ENCODE peak calls at places on chromosomes 5 and 9, in ten cellular contexts. L, Z, D, P, C, O, I, E, V and U are unnamed samples.
A peak's percentile ranks its signal among the peaks of the same experiment; 100 is the strongest.

GRCh38 chr5:132012385-132013005 is 1.0 kb upstream of the ACSL6 start:
- DNase-seq in O (peak; percentile 38), L (no peak), E (peak; percentile 64), V (no peak), Z (peak; percentile 26), P (peak; percentile 73), I (no peak), C (no peak), D (peak; percentile 82), U (peak; percentile 79)

GRCh38 chr9:93320591-93321219 is 130.8 kb upstream of the FAM120A start:
- DNase-seq in L (no peak), O (no peak), Z (no peak), C (no peak), V (no peak), D (no peak), P (peak; percentile 53), E (no peak), I (no peak), U (no peak)

GRCh38 chr9:38228331-38229122 is 159.5 kb upstream of the SHB start:
- DNase-seq in P (no peak), Z (no peak), O (no peak), C (no peak), V (peak; percentile 27), L (no peak), E (no peak), D (no peak), I (no peak), U (no peak)

GRCh38 chr5:163460562-163461176 is at the start of gene HMMR:
- DNase-seq in V (peak; percentile 54), I (peak; percentile 53), C (no peak), P (no peak), D (no peak), O (no peak), E (no peak), L (no peak), Z (no peak), U (peak; percentile 35)

GRCh38 chr9:124282442-124283231 is 24.9 kb downstream of the NEK6 start:
- DNase-seq in E (peak; percentile 83), P (peak; percentile 84), D (peak; percentile 92), Z (no peak), O (no peak), C (peak; percentile 80), V (no peak), I (no peak), L (no peak), U (peak; percentile 97)

GRCh38 chr5:96816430-96816939 is 8.7 kb upstream of the ERAP1 start:
- DNase-seq in P (no peak), V (peak; percentile 91), D (no peak), L (peak; percentile 56), C (no peak), O (no peak), E (no peak), Z (no peak), I (no peak), U (no peak)

GRCh38 chr9:81771606-81772005 is 82.3 kb upstream of the TLE1 start:
- DNase-seq in V (no peak), L (no peak), O (peak; percentile 14), I (no peak), P (no peak), E (no peak), D (no peak), C (no peak), Z (peak; percentile 26), U (peak; percentile 46)

GRCh38 chr5:96079075-96079474 is 117.4 kb upstream of the ELL2 start:
- DNase-seq in E (no peak), V (no peak), L (no peak), P (no peak), O (peak; percentile 84), C (no peak), D (no peak), Z (peak; percentile 89), I (peak; percentile 76), U (peak; percentile 80)

GRCh38 chr5:133939668-133940067 is 28.8 kb downstream of the C5orf15 start:
- DNase-seq in L (no peak), E (no peak), I (no peak), C (no peak), D (no peak), O (no peak), Z (no peak), V (peak; percentile 37), P (no peak), U (no peak)

GRCh38 chr9:34457266-34458012 is 931 bp downstream of the FAM219A start:
- DNase-seq in P (peak; percentile 77), C (peak; percentile 76), L (peak; percentile 22), O (peak; percentile 70), V (peak; percentile 13), I (peak; percentile 62), D (peak; percentile 93), Z (peak; percentile 33), E (peak; percentile 86), U (peak; percentile 71)

GRCh38 chr5:161230222-161230621 is 316.3 kb downstream of the GABRB2 start:
- DNase-seq in V (no peak), C (no peak), D (no peak), Z (no peak), L (no peak), E (no peak), I (no peak), P (no peak), O (no peak), U (no peak)

GRCh38 chr9:121651295-121652036 is at the start of gene DAB2IP:
- DNase-seq in V (no peak), E (peak; percentile 65), Z (no peak), D (peak; percentile 89), I (no peak), O (no peak), C (peak; percentile 82), P (peak; percentile 78), L (no peak), U (peak; percentile 50)

GRCh38 chr5:56496581-56497063 is 263.5 kb upstream of the ANKRD55 start:
- DNase-seq in D (no peak), V (no peak), I (no peak), P (no peak), O (no peak), C (no peak), L (no peak), Z (no peak), E (no peak), U (no peak)

GRCh38 chr9:104900871-104901270 is 27.1 kb downstream of the ABCA1 start:
- DNase-seq in O (no peak), P (no peak), I (no peak), D (no peak), L (no peak), Z (no peak), V (no peak), C (no peak), E (no peak), U (peak; percentile 26)

GRCh38 chr5:373710-374602 is 52.4 kb downstream of the AHRR start:
- DNase-seq in C (no peak), O (peak; percentile 87), L (peak; percentile 58), E (peak; percentile 61), D (no peak), V (no peak), I (no peak), P (peak; percentile 75), Z (peak; percentile 48), U (peak; percentile 57)
- H3K4me3 ChIP-seq in C (peak overlapping the region; percentile 19), O (no peak overlapping the region), L (peak overlapping the region; percentile 19), E (peak overlapping the region; percentile 4), D (peak overlapping the region; percentile 41), V (no peak overlapping the region), I (peak overlapping the region; percentile 79), P (peak overlapping the region; percentile 56), Z (peak overlapping the region; percentile 35), U (peak overlapping the region; percentile 31)

DNA sequence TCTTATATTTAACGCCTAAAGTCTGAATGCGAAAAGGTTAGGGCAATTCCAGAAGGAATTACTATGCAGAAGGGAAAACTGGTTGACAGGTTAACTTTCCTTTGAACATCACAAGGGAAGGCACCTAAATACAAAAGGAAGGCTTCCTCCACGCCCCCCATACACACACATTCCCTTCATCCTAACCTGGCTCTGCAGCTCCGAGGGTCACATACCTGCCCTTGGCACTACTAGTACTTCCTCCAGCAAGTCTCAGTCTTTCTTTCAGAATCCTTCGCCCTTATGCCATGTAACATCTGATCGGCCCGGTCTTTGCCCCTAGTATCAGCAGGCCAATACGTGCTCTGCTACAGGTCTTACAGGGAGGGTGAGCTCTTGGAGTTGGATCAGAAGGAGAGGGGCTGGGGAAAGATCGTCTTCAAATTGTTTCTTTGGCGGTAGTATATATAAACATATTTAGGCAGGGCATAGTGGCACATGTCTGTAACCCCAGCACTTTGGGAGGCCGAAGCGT is 1.6 kb upstream of the MARCHF6 start:
- DNase-seq in I (no peak), P (no peak), D (no peak), L (no peak), C (no peak), O (no peak), Z (no peak), V (no peak), E (no peak), U (no peak)
- H3K4me3 ChIP-seq in I (no peak overlapping the region), P (no peak overlapping the region), D (no peak overlapping the region), L (no peak overlapping the region), C (no peak overlapping the region), O (no peak overlapping the region), Z (no peak overlapping the region), V (peak overlapping the region; percentile 88), E (no peak overlapping the region), U (no peak overlapping the region)

DNA sequence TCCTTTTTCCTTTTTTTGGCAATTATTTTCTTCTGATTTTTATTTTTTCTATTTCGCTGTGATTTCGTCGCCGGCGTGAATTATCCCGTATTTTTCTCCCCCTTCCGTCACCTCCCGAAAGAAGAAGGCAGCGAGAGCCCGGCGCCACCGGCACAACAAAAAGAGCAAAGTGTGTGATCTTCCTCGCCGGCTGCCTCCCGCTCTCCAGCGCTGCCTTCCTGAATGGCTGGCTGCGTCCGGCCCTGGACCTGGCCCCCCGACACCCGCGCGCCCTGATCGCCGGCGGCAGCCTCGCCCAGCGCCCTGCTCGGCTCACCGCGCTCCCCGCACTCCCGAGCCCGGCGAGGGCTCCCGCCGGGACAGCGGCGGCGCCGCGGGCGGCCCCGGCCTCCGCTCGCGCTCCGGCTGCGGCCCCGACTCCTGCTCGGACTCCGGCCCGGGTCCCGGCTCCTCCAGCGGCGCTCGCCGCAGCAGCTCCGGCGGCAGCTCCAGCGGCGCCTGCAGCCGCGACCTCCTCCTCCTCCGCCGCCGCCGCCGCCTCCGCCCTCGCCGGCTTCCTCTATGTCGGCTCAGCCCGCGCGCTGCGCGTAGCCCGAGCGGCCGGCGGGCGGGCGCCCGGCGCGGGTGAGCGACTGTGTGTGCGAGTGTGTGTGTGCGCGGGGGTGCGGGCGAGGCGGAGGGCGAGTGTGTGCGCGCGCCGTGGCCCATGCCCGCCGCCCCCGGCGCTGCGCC is 943 bp downstream of the NR2F1 start:
- DNase-seq in P (no peak), C (peak; percentile 53), E (peak; percentile 58), Z (no peak), O (peak; percentile 73), V (peak; percentile 10), D (peak; percentile 83), L (peak; percentile 39), I (peak; percentile 54), U (peak; percentile 55)
- H3K4me3 ChIP-seq in P (peak overlapping the region; percentile 56), C (peak overlapping the region; percentile 61), E (peak overlapping the region; percentile 66), Z (peak overlapping the region; percentile 71), O (peak overlapping the region; percentile 77), V (no peak overlapping the region), D (peak overlapping the region; percentile 94), L (no peak overlapping the region), I (peak overlapping the region; percentile 78), U (peak overlapping the region; percentile 83)

GRCh38 chr5:67648201-67648671 is 451.6 kb upstream of the CD180 start:
- DNase-seq in E (peak; percentile 82), C (peak; percentile 90), D (peak; percentile 93), I (no peak), L (no peak), O (peak; percentile 83), Z (peak; percentile 87), P (peak; percentile 71), V (no peak), U (peak; percentile 95)
- H3K4me3 ChIP-seq in E (no peak overlapping the region), C (no peak overlapping the region), D (no peak overlapping the region), I (no peak overlapping the region), L (no peak overlapping the region), O (no peak overlapping the region), Z (no peak overlapping the region), P (no peak overlapping the region), V (no peak overlapping the region), U (no peak overlapping the region)

GRCh38 chr5:80964919-80965318 is 4.8 kb downstream of the RASGRF2 start:
- DNase-seq in Z (no peak), V (no peak), L (no peak), D (no peak), C (no peak), P (no peak), E (no peak), I (no peak), O (no peak), U (no peak)
- H3K4me3 ChIP-seq in Z (no peak overlapping the region), V (no peak overlapping the region), L (no peak overlapping the region), D (no peak overlapping the region), C (no peak overlapping the region), P (no peak overlapping the region), E (no peak overlapping the region), I (no peak overlapping the region), O (peak overlapping the region; percentile 1), U (no peak overlapping the region)